ENCODE peak calls at places on chromosomes 5 and 9, in nine cellular contexts. B is fibroblast of lung, Z is MM.1S, N is astrocyte, V is A549, M is adrenal gland, T is PC-9, C is AG04450, W is esophagus squamous epithelium. D is an unnamed sample.

GRCh38 chr5:159017787-159018186 is 81.9 kb downstream of the EBF1 start:
- DNase-seq in B (peak; percentile 81), Z (no peak), N (peak; percentile 68), V (peak; percentile 47), M (peak; percentile 71), T (no peak), C (no peak), W (no peak), D (peak; percentile 84)

GRCh38 chr5:6766558-6767191 is 53.4 kb downstream of the TENT4A start:
- DNase-seq in B (peak; percentile 65), Z (no peak), N (peak; percentile 52), V (peak; percentile 94), M (peak; percentile 95), T (peak; percentile 99), C (no peak), W (peak; percentile 11), D (peak; percentile 88)

GRCh38 chr5:41247135-41247534 is 33.8 kb upstream of the C6 start:
- DNase-seq in B (no peak), Z (no peak), N (no peak), V (no peak), M (no peak), T (no peak), C (no peak), W (no peak), D (no peak)

GRCh38 chr5:160349249-160349965 is 21.0 kb downstream of the C1QTNF2 start:
- DNase-seq in B (no peak), Z (no peak), N (no peak), V (no peak), M (no peak), T (no peak), C (no peak), W (no peak), D (no peak)

GRCh38 chr5:78555870-78556269 is 92.7 kb downstream of the LHFPL2 start:
- DNase-seq in B (no peak), Z (no peak), N (no peak), V (no peak), M (no peak), T (no peak), C (no peak), W (no peak), D (no peak)

GRCh38 chr9:111627260-111627963 is 3.7 kb upstream of the DNAJC25 start:
- DNase-seq in B (no peak), Z (no peak), N (no peak), V (no peak), M (no peak), T (no peak), C (no peak), W (no peak), D (no peak)

GRCh38 chr9:78221425-78221824 is 14.4 kb upstream of the CEP78 start:
- DNase-seq in B (no peak), Z (no peak), N (no peak), V (no peak), M (peak; percentile 24), T (no peak), C (no peak), W (no peak), D (no peak)

GRCh38 chr5:87113848-87114247 is 153.8 kb upstream of the RASA1 start:
- DNase-seq in B (peak; percentile 97), Z (no peak), N (peak; percentile 95), V (no peak), M (no peak), T (no peak), C (peak; percentile 44), W (no peak), D (no peak)

GRCh38 chr9:17402309-17402708 is 176.6 kb upstream of the SH3GL2 start:
- DNase-seq in B (peak; percentile 10), Z (peak; percentile 7), N (peak; percentile 13), V (peak; percentile 19), M (no peak), T (no peak), C (no peak), W (no peak), D (no peak)

GRCh38 chr5:41252036-41252435 is 38.7 kb upstream of the C6 start:
- DNase-seq in B (peak; percentile 83), Z (no peak), N (peak; percentile 76), V (no peak), M (no peak), T (no peak), C (peak; percentile 20), W (no peak), D (no peak)

GRCh38 chr9:2872941-2873323 is 29.0 kb upstream of the PUM3 start:
- DNase-seq in B (no peak), Z (no peak), N (no peak), V (no peak), M (no peak), T (no peak), C (no peak), W (no peak), D (no peak)

GRCh38 chr9:2875218-2875977 is 31.5 kb upstream of the PUM3 start:
- DNase-seq in B (no peak), Z (no peak), N (no peak), V (no peak), M (no peak), T (no peak), C (no peak), W (no peak), D (no peak)

GRCh38 chr9:2870340-2870739 is 26.4 kb upstream of the PUM3 start:
- DNase-seq in B (no peak), Z (no peak), N (no peak), V (no peak), M (no peak), T (no peak), C (no peak), W (no peak), D (no peak)

GRCh38 chr9:2874001-2874750 is 30.3 kb upstream of the PUM3 start:
- DNase-seq in B (peak; percentile 84), Z (no peak), N (peak; percentile 80), V (no peak), M (no peak), T (no peak), C (no peak), W (no peak), D (no peak)

GRCh38 chr9:2872307-2872940 is 28.5 kb upstream of the PUM3 start:
- DNase-seq in B (peak; percentile 24), Z (no peak), N (peak; percentile 14), V (peak; percentile 45), M (no peak), T (no peak), C (no peak), W (no peak), D (no peak)
- TF ChIP-seq CTCF in B (no peak), Z (no peak), N (peak; percentile 23), V (peak; percentile 60), M (no peak), T (peak; percentile 20), C (peak; percentile 25), W (no peak), D (no peak)

GRCh38 chr9:132354645-132355355 is at the start of gene SETX:
- DNase-seq in B (peak; percentile 95), Z (peak; percentile 98), N (peak; percentile 85), V (peak; percentile 97), M (peak; percentile 96), T (peak; percentile 87), C (peak; percentile 82), W (peak; percentile 82), D (peak; percentile 98)

GRCh38 chr9:132351404-132352050 is 3.3 kb downstream of the SETX start:
- DNase-seq in B (no peak), Z (no peak), N (no peak), V (no peak), M (no peak), T (no peak), C (no peak), W (no peak), D (no peak)

GRCh38 chr9:132357764-132358163 is 3.0 kb upstream of the SETX start:
- DNase-seq in B (no peak), Z (no peak), N (no peak), V (no peak), M (no peak), T (no peak), C (no peak), W (no peak), D (no peak)

GRCh38 chr9:132350861-132351315 is 3.9 kb downstream of the SETX start:
- DNase-seq in B (no peak), Z (peak; percentile 87), N (no peak), V (no peak), M (no peak), T (no peak), C (no peak), W (no peak), D (no peak)

GRCh38 chr9:132356276-132356924 is 1.6 kb upstream of the SETX start:
- DNase-seq in B (no peak), Z (no peak), N (no peak), V (no peak), M (no peak), T (no peak), C (no peak), W (no peak), D (no peak)
- H3K27ac ChIP-seq in B (no peak overlapping the region), Z (no peak overlapping the region), N (no peak overlapping the region), V (no peak overlapping the region), M (no peak overlapping the region), T (no peak overlapping the region), C (no peak overlapping the region), W (no peak overlapping the region), D (no peak overlapping the region)

GRCh38 chr9:136482046-136482792 is 621 bp downstream of the SEC16A start:
- DNase-seq in B (peak; percentile 31), Z (peak; percentile 33), N (no peak), V (peak; percentile 42), M (peak; percentile 37), T (no peak), C (no peak), W (no peak), D (no peak)
- TF ChIP-seq CTCF in B (no peak), Z (no peak), N (no peak), V (no peak), M (no peak), T (no peak), C (no peak), W (no peak), D (no peak)

GRCh38 chr9:127767405-127767804 is 11.1 kb downstream of the SH2D3C start:
- DNase-seq in B (no peak), Z (no peak), N (no peak), V (no peak), M (no peak), T (no peak), C (no peak), W (no peak), D (no peak)

GRCh38 chr9:127768666-127769065 is 9.8 kb downstream of the SH2D3C start:
- DNase-seq in B (no peak), Z (no peak), N (no peak), V (no peak), M (no peak), T (no peak), C (no peak), W (no peak), D (no peak)

GRCh38 chr9:127769985-127770904 is 8.2 kb downstream of the SH2D3C start:
- DNase-seq in B (no peak), Z (no peak), N (no peak), V (no peak), M (no peak), T (no peak), C (no peak), W (no peak), D (no peak)

GRCh38 chr9:127767909-127768331 is 10.5 kb downstream of the SH2D3C start:
- DNase-seq in B (peak; percentile 45), Z (no peak), N (peak; percentile 29), V (no peak), M (no peak), T (no peak), C (no peak), W (no peak), D (no peak)

GRCh38 chr9:127769101-127769500 is 9.4 kb downstream of the SH2D3C start:
- DNase-seq in B (no peak), Z (no peak), N (no peak), V (no peak), M (no peak), T (no peak), C (no peak), W (no peak), D (no peak)
- H3K27ac ChIP-seq in B (no peak overlapping the region), Z (no peak overlapping the region), N (peak overlapping the region; percentile 74), V (no peak overlapping the region), M (no peak overlapping the region), T (no peak overlapping the region), C (no peak overlapping the region), W (peak overlapping the region; percentile 81), D (no peak overlapping the region)

D was measured in tibial artery.